ENCODE peak calls at places on chromosomes 11 and 22, in nine cellular contexts. B is prostate gland, D is endodermal cell, T is type B pancreatic cell, A is endothelial cell, X is neural crest cell, I is BE2C, Q is MM.1S, S is pancreas. P is an unnamed sample.

GRCh38 chr22:49153921-49154320 is 673.8 kb downstream of the BRD1 start:
- DNase-seq in A (no peak), Q (no peak), B (no peak), I (no peak), S (no peak), D (no peak), X (no peak), T (peak), P (no peak)

GRCh38 chr11:47148903-47149535 is 27.7 kb downstream of the ARFGAP2 start:
- DNase-seq in Q (no peak), A (no peak), T (no peak), S (peak), D (no peak), I (peak), B (no peak), X (no peak), P (no peak)

GRCh38 chr22:41910599-41911291 is 4.1 kb downstream of the SHISA8 start:
- DNase-seq in D (peak), A (peak), Q (no peak), X (no peak), I (peak), B (peak), T (no peak), S (no peak), P (no peak)

GRCh38 chr11:119651802-119652584 is 77.0 kb downstream of the NECTIN1 start:
- DNase-seq in A (no peak), Q (no peak), T (no peak), I (no peak), S (peak), B (no peak), X (no peak), D (peak), P (no peak)

GRCh38 chr11:88474655-88475054 is 137.1 kb upstream of the CTSC start:
- DNase-seq in S (no peak), D (no peak), B (no peak), A (no peak), I (no peak), Q (no peak), X (no peak), T (no peak), P (no peak)

GRCh38 chr22:27588273-27588672 is 213.3 kb downstream of the MN1 start:
- DNase-seq in X (no peak), D (no peak), T (no peak), A (no peak), B (peak), I (no peak), S (peak), Q (no peak), P (no peak)

GRCh38 chr22:27726726-27727449 is 74.7 kb downstream of the MN1 start:
- DNase-seq in S (no peak), I (no peak), T (no peak), D (peak), A (no peak), Q (no peak), B (no peak), X (no peak), P (peak)

GRCh38 chr22:20378110-20378509 is 15.8 kb upstream of the ZNF74 start:
- DNase-seq in T (peak), B (no peak), D (peak), A (no peak), I (no peak), Q (no peak), S (no peak), X (no peak), P (no peak)

GRCh38 chr22:43000441-43001175 is 14.3 kb downstream of the PACSIN2 start:
- DNase-seq in A (no peak), X (no peak), B (no peak), D (no peak), I (no peak), Q (no peak), S (no peak), T (no peak), P (no peak)

GRCh38 chr22:35711336-35711735 is 6.3 kb upstream of the APOL5 start:
- DNase-seq in S (no peak), D (no peak), Q (no peak), X (no peak), I (no peak), T (no peak), A (no peak), B (no peak), P (no peak)

GRCh38 chr11:62602141-62603071 is 741 bp upstream of the MTA2 start:
- DNase-seq in A (peak), X (peak), T (no peak), I (no peak), S (peak), D (peak), B (peak), Q (no peak), P (peak)

GRCh38 chr11:19864141-19865120 is 151.8 kb downstream of the NAV2 start:
- DNase-seq in B (no peak), S (no peak), I (no peak), Q (no peak), X (no peak), T (no peak), D (no peak), A (no peak), P (no peak)

DNA sequence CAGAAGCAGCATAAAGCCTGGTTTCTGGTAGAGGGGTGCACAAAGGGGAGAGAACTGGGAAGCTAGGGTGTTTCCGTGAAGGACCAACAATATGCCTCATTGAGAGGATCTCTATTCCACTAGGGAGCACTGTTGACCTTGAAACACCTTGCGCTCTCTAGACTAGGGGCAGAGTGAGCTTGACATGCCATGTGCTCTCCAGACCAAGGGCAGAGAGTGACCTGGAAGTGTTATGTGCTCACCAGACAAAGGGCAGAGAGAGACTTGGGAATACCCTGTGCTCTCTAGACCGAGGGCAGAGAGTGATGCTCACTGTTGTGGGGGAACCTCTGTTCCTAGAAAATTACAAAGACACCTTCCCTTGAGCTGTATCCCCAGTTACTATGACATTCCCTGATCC is 15.2 kb upstream of the EI24 start:
- DNase-seq in A (no peak), T (no peak), X (no peak), B (no peak), D (no peak), S (no peak), Q (no peak), I (no peak), P (no peak)
- TF ChIP-seq CTCF in A (no peak), T (no peak), X (no peak), B (no peak), D (no peak), S (no peak), Q (no peak), I (no peak), P (no peak)

GRCh38 chr11:746289-747175 is 732 bp upstream of the TALDO1 start:
- DNase-seq in B (no peak), D (peak), I (peak), Q (peak), X (peak), A (no peak), T (no peak), S (no peak), P (no peak)

GRCh38 chr11:748007-748359 is 719 bp downstream of the TALDO1 start:
- DNase-seq in X (no peak), D (peak), I (no peak), Q (peak), T (no peak), A (no peak), B (no peak), S (no peak), P (no peak)

GRCh38 chr11:749731-750130 is 2.5 kb downstream of the TALDO1 start:
- DNase-seq in B (no peak), A (no peak), I (no peak), X (no peak), T (no peak), D (no peak), S (no peak), Q (no peak), P (no peak)

GRCh38 chr11:742571-743201 is 4.6 kb upstream of the TALDO1 start:
- DNase-seq in D (no peak), I (no peak), A (no peak), X (no peak), S (no peak), Q (no peak), T (no peak), B (no peak), P (no peak)

GRCh38 chr11:747176-748006 is at the start of gene TALDO1:
- DNase-seq in X (peak), S (peak), A (peak), I (peak), T (peak), B (peak), Q (peak), D (peak), P (peak)
- TF ChIP-seq CTCF in X (peak), S (no peak), A (no peak), I (no peak), T (peak), B (no peak), Q (no peak), D (peak), P (no peak)

GRCh38 chr11:84292955-84293354 is 1006.8 kb upstream of the CCDC90B start:
- DNase-seq in X (no peak), D (no peak), Q (no peak), A (no peak), T (no peak), S (no peak), B (no peak), I (no peak), P (no peak)
- TF ChIP-seq CTCF in X (no peak), D (no peak), Q (no peak), A (no peak), T (no peak), S (no peak), B (no peak), I (no peak), P (no peak)

GRCh38 chr11:126225266-126225665 is 13.7 kb downstream of the FAM118B start:
- DNase-seq in I (no peak), S (no peak), T (no peak), Q (no peak), A (no peak), D (no peak), X (no peak), B (no peak), P (no peak)

GRCh38 chr11:126229782-126230540 is 18.4 kb downstream of the FAM118B start:
- DNase-seq in T (no peak), D (no peak), Q (no peak), A (no peak), I (no peak), S (no peak), B (no peak), X (no peak), P (no peak)

GRCh38 chr11:126231725-126232459 is 20.3 kb downstream of the FAM118B start:
- DNase-seq in S (no peak), B (peak), I (no peak), T (no peak), A (no peak), Q (no peak), D (no peak), X (no peak), P (no peak)

DNA sequence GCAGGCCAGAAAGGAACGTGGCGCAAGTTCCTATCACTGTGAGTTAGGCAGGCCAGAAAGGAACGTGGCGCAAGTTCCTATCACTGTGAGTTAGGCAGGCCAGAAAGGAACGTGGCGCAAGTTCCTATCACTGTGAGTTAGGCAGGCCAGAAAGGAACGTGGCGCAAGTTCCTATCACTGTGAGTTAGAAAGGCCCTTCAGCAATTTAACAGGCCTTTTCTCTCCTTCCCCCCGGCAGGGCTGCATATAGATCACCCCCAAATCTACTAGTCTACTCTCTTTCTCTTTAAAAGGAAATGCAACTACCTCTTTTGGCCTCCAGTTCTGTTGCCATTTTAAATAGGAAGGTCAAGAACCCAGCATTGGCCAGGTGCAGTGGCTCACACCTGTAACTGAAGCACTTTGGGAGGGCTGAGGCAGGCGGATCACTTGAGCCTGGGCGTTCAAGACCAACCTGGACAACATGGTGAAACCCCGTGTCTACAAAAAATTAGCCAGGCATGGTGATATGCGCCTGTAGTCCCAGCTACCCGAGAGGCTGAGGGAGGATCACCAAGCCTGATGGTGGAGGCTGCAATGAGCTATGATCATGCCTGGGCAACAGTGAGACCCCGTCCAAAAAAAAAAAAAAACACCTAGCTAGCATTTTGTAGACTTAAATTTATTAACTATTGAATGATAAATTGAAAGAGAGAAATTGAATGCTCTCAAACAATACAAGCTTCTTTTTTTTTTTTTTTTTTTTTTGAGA is 14.9 kb downstream of the FAM118B start:
- DNase-seq in D (no peak), B (no peak), Q (no peak), I (no peak), T (no peak), A (no peak), S (no peak), X (no peak), P (no peak)
- TF ChIP-seq CTCF in D (no peak), B (no peak), Q (no peak), I (no peak), T (no peak), A (no peak), S (no peak), X (no peak), P (no peak)

DNA sequence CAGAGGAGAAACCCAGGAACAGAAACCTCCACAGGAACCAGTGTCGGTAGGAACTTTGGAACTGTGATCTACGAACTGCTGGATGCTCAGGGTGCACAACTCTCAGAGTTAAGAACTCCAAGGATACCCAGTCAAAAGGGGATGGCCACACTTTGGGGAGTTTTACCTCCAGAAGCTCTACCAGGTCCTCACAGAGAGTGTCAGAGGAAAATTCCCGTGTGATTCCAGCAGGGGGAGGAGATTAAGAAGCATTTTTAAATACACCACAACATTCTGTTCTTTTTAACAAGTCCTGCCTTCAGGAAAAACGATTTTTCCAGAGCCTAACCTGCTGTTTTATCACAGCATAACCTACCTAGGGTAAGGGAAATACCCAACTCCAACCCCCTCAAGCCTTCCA is 104.0 kb downstream of the SOX6 start:
- DNase-seq in I (no peak), Q (no peak), S (no peak), X (no peak), A (no peak), D (peak), B (no peak), T (no peak), P (no peak)
- TF ChIP-seq CTCF in I (peak), Q (no peak), S (no peak), X (peak), A (peak), D (peak), B (no peak), T (peak), P (no peak)

DNA sequence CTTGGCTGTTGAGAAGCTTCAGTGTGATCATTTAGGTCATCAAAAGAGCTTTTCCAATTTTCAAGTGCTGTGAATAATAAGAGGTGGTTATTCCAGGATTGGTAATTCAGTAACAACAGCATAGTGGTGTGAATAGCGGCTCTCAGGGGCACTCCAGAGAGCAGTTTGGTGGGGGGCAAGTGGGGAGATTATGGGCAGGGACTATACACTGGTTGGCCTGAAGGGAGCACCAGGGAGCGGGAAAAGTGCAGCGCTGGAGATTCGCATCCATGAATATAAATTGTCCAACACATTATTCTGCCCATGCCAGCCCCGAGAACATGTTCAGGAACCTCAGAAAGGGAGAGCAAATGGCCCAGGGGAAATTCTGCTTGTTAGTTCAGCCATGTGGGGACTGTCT is 37.9 kb downstream of the OR6Q1 start:
- DNase-seq in Q (no peak), T (no peak), I (no peak), S (no peak), D (no peak), X (no peak), B (no peak), A (no peak), P (no peak)
- TF ChIP-seq CTCF in Q (no peak), T (peak), I (no peak), S (no peak), D (peak), X (no peak), B (no peak), A (no peak), P (no peak)

GRCh38 chr22:24772493-24773220 is 1.9 kb downstream of the PIWIL3 start:
- DNase-seq in B (no peak), X (no peak), Q (no peak), D (peak), A (peak), I (peak), T (no peak), S (no peak), P (no peak)
- TF ChIP-seq CTCF in B (no peak), X (peak), Q (peak), D (peak), A (peak), I (peak), T (peak), S (no peak), P (peak)

DNA sequence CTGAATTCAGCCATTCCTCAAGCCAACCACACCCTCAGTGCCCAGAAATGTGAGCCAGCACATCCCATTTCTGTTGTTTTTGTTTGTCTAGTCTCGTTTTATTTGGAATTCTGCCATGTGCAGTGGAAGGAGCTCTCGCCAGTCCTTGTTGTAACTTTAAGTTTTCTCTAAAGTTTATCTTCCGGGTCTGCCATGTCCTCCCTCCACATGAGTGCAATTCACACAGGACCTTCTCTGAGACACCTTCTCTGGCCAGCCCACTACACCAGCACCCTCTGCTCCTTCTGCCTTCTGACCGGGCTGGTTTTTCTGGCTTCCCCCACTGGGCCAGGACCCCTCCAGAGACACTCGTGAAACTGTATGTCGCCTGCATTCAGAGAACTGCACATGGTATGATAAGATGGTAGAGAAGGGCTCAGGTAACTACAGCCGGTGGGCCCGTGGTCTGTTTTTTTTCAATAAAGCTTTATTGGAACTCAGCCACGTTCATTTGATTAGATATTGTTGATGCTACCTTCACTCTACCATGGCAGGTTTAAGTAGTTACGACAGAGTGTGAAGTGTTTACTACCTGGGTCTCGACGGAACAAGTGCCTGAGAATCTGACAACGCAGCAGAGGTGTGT is 513.9 kb downstream of the TBC1D22A start:
- DNase-seq in B (no peak), X (no peak), A (no peak), I (no peak), T (no peak), Q (no peak), D (no peak), S (no peak), P (no peak)
- TF ChIP-seq CTCF in B (no peak), X (no peak), A (no peak), I (no peak), T (no peak), Q (no peak), D (no peak), S (no peak), P (no peak)